ENCODE peak calls at places on chromosome 3, in six cellular contexts. Z is breast epithelium; I is ecto neural progenitor cell; X is pancreas; C is activated CD4-positive, alpha-beta T cell treated with anti-CD3 and anti-CD28 coated beads, Interleukin-2, amount 50 U/mL, for 24 hours; K is stimulated activated CD4-positive, alpha-beta T cell treated with anti-CD3 and anti-CD28 coated beads, Interleukin-15, amount 100 ng/mL, for 48 hours. O is an unnamed sample.

GRCh38 chr3:52236424-52236886 is 2.5 kb downstream of the TWF2 start:
- DNase-seq in Z (no peak), I (peak; percentile 35), X (no peak), C (no peak), K (no peak), O (no peak)

GRCh38 chr3:115246621-115247020 is 99.5 kb upstream of the ZBTB20 start:
- DNase-seq in Z (no peak), I (no peak), X (no peak), C (no peak), K (no peak), O (no peak)

GRCh38 chr3:4889896-4890295 is 89.3 kb upstream of the BHLHE40 start:
- DNase-seq in Z (no peak), I (no peak), X (no peak), C (no peak), K (no peak), O (peak; percentile 64)

GRCh38 chr3:168002786-168003368 is 92.8 kb downstream of the GOLIM4 start:
- DNase-seq in Z (no peak), I (no peak), X (no peak), C (no peak), K (no peak), O (peak; percentile 49)

GRCh38 chr3:182366746-182367145 is 426.6 kb upstream of the ATP11B start:
- DNase-seq in Z (no peak), I (no peak), X (no peak), C (no peak), K (no peak), O (no peak)

GRCh38 chr3:27900316-27900715 is 178.2 kb upstream of the EOMES start:
- DNase-seq in Z (no peak), I (no peak), X (no peak), C (no peak), K (no peak), O (no peak)

GRCh38 chr3:18234717-18235335 is 190.3 kb downstream of the SATB1 start:
- DNase-seq in Z (no peak), I (no peak), X (no peak), C (no peak), K (no peak), O (no peak)

GRCh38 chr3:13617981-13618380 is 69.1 kb downstream of the FBLN2 start:
- DNase-seq in Z (no peak), I (no peak), X (no peak), C (no peak), K (no peak), O (no peak)

GRCh38 chr3:146187334-146187950 is 26.5 kb upstream of the PLOD2 start:
- DNase-seq in Z (no peak), I (no peak), X (no peak), C (no peak), K (no peak), O (no peak)

GRCh38 chr3:45154641-45155147 is 8.5 kb upstream of the CDCP1 start:
- DNase-seq in Z (no peak), I (no peak), X (no peak), C (no peak), K (no peak), O (peak; percentile 82)

GRCh38 chr3:171302009-171302408 is 158.2 kb downstream of the TNIK start:
- DNase-seq in Z (no peak), I (no peak), X (no peak), C (no peak), K (no peak), O (no peak)

GRCh38 chr3:149816986-149817385 is 4.0 kb downstream of the RNF13 start:
- DNase-seq in Z (no peak), I (no peak), X (no peak), C (no peak), K (no peak), O (peak; percentile 84)

GRCh38 chr3:195714380-195715011 is 6.3 kb upstream of the MUC20 start:
- DNase-seq in Z (no peak), I (no peak), X (no peak), C (no peak), K (no peak), O (peak; percentile 79)

GRCh38 chr3:57226156-57226555 is 1.4 kb upstream of the APPL1 start:
- DNase-seq in Z (no peak), I (no peak), X (no peak), C (no peak), K (no peak), O (no peak)

GRCh38 chr3:132916096-132916495 is 122.1 kb upstream of the TMEM108 start:
- DNase-seq in Z (no peak), I (no peak), X (no peak), C (no peak), K (no peak), O (no peak)

GRCh38 chr3:143199998-143200909 is 80.7 kb downstream of the CHST2 start:
- DNase-seq in Z (no peak), I (no peak), X (no peak), C (no peak), K (no peak), O (no peak)

GRCh38 chr3:44326035-44326434 is 12.5 kb upstream of the TCAIM start:
- DNase-seq in Z (no peak), I (no peak), X (no peak), C (no peak), K (no peak), O (peak; percentile 28)

GRCh38 chr3:11037241-11037873 is 44.8 kb downstream of the SLC6A1 start:
- DNase-seq in Z (no peak), I (no peak), X (no peak), C (no peak), K (no peak), O (no peak)

GRCh38 chr3:140244893-140245292 is 309.9 kb downstream of the CLSTN2 start:
- DNase-seq in Z (no peak), I (no peak), X (no peak), C (no peak), K (no peak), O (peak; percentile 3)

GRCh38 chr3:15041950-15042349 is 23.2 kb downstream of the MRPS25 start:
- DNase-seq in Z (no peak), I (no peak), X (no peak), C (no peak), K (no peak), O (no peak)

GRCh38 chr3:133890972-133891644 is 4.6 kb downstream of the RAB6B start:
- DNase-seq in Z (no peak), I (no peak), X (no peak), C (no peak), K (no peak), O (no peak)

GRCh38 chr3:169923189-169923588 is 11.8 kb downstream of the SAMD7 start:
- DNase-seq in Z (no peak), I (no peak), X (peak; percentile 91), C (no peak), K (no peak), O (no peak)

GRCh38 chr3:131540143-131540542 is 37.4 kb upstream of the MRPL3 start:
- DNase-seq in Z (no peak), I (no peak), X (no peak), C (no peak), K (no peak), O (no peak)

GRCh38 chr3:48268936-48269551 is 28.1 kb downstream of the ZNF589 start:
- DNase-seq in Z (peak; percentile 51), I (no peak), X (no peak), C (peak; percentile 26), K (peak; percentile 66), O (peak; percentile 89)

GRCh38 chr3:99627062-99627826 is 11.2 kb upstream of the COL8A1 start:
- DNase-seq in Z (no peak), I (no peak), X (no peak), C (no peak), K (no peak), O (peak; percentile 53)

GRCh38 chr3:123276346-123276745 is 74.6 kb downstream of the SEC22A start:
- DNase-seq in Z (no peak), I (no peak), X (no peak), C (no peak), K (no peak), O (no peak)

GRCh38 chr3:30502742-30503073 is 103.7 kb upstream of the TGFBR2 start:
- DNase-seq in Z (no peak), I (no peak), X (no peak), C (no peak), K (no peak), O (peak; percentile 82)

GRCh38 chr3:146817705-146818104 is 212.6 kb upstream of the PLSCR5 start:
- DNase-seq in Z (no peak), I (no peak), X (no peak), C (no peak), K (no peak), O (peak; percentile 6)

GRCh38 chr3:44568561-44568960 is 13.6 kb downstream of the ZKSCAN7 start:
- DNase-seq in Z (no peak), I (no peak), X (no peak), C (no peak), K (no peak), O (peak; percentile 77)